ENCODE peak calls at places on chromosomes 11 and 22, in six cellular contexts. C, F, B, G, U and Y are unnamed samples.

GRCh38 chr11:75154646-75155569 is 4.0 kb downstream of the SLCO2B1 start:
- DNase-seq in U (no peak), F (no peak), G (no peak), C (no peak), B (no peak), Y (no peak)

GRCh38 chr11:32302826-32303225 is 132.5 kb downstream of the WT1 start:
- DNase-seq in C (no peak), B (no peak), F (no peak), G (no peak), U (no peak), Y (no peak)

GRCh38 chr11:97143463-97143862 is 753.6 kb downstream of the JRKL start:
- DNase-seq in C (no peak), U (no peak), G (no peak), F (no peak), B (no peak), Y (no peak)

GRCh38 chr11:112019066-112019465 is 6.1 kb upstream of the DLAT start:
- DNase-seq in U (no peak), G (no peak), B (no peak), F (no peak), C (no peak), Y (no peak)

GRCh38 chr22:42743501-42743991 is 22.9 kb upstream of the A4GALT start:
- DNase-seq in F (no peak), B (peak), U (peak), G (no peak), C (no peak), Y (peak)

GRCh38 chr11:102846292-102846691 is 2.9 kb upstream of the MMP3 start:
- DNase-seq in U (no peak), C (no peak), F (no peak), G (no peak), B (no peak), Y (no peak)

GRCh38 chr11:26621147-26621546 is 49.1 kb upstream of the MUC15 start:
- DNase-seq in G (no peak), U (peak), F (no peak), C (no peak), B (peak), Y (peak)

GRCh38 chr11:61846351-61846750 is 18.3 kb downstream of the FADS2 start:
- DNase-seq in F (no peak), U (no peak), C (no peak), B (no peak), G (no peak), Y (no peak)

GRCh38 chr11:944711-945470 is 19.2 kb downstream of the AP2A2 start:
- DNase-seq in U (peak), F (no peak), G (peak), B (peak), C (no peak), Y (peak)

GRCh38 chr22:44202261-44202789 is 21.6 kb downstream of the PARVG start:
- DNase-seq in C (no peak), B (peak), G (no peak), U (peak), F (no peak), Y (peak)

GRCh38 chr11:1890856-1891830 is 552 bp downstream of the PRR33 start:
- DNase-seq in B (no peak), F (no peak), U (no peak), G (peak), C (no peak), Y (no peak)

GRCh38 chr22:47943729-47944700 is 1181.6 kb downstream of the TBC1D22A start:
- DNase-seq in C (peak), G (no peak), B (no peak), U (no peak), F (peak), Y (no peak)

GRCh38 chr11:13278620-13279486 is 1.3 kb downstream of the BMAL1 start:
- DNase-seq in G (peak), U (no peak), B (no peak), C (no peak), F (no peak), Y (no peak)

GRCh38 chr11:17519486-17519885 is 24.7 kb downstream of the USH1C start:
- DNase-seq in C (no peak), F (no peak), B (no peak), G (no peak), U (no peak), Y (no peak)

GRCh38 chr22:31829505-31829904 is 75.7 kb downstream of the DEPDC5 start:
- DNase-seq in U (peak), C (peak), F (no peak), B (peak), G (no peak), Y (peak)

GRCh38 chr11:128862913-128863660 is 4.0 kb downstream of the KCNJ1 start:
- DNase-seq in C (no peak), G (no peak), U (peak), B (peak), F (no peak), Y (peak)

GRCh38 chr22:47151490-47151889 is 389.0 kb downstream of the TBC1D22A start:
- DNase-seq in U (peak), B (peak), F (no peak), C (no peak), G (no peak), Y (peak)

GRCh38 chr11:18046116-18046777 is at the start of gene TPH1:
- DNase-seq in F (no peak), G (peak), B (peak), C (no peak), U (peak), Y (peak)

GRCh38 chr11:61964941-61965282 is 2.5 kb downstream of the FTH1 start:
- DNase-seq in U (no peak), G (no peak), F (no peak), B (no peak), C (no peak), Y (no peak)

GRCh38 chr11:69468236-69468635 is 13.2 kb upstream of the LINC01488 start:
- DNase-seq in U (no peak), B (no peak), C (no peak), F (no peak), G (peak), Y (no peak)

GRCh38 chr11:16154715-16155396 is 201.5 kb downstream of the SOX6 start:
- DNase-seq in B (no peak), C (no peak), F (no peak), G (no peak), U (no peak), Y (peak)

GRCh38 chr11:120229451-120230424 is 10.2 kb upstream of the POU2F3 start:
- DNase-seq in C (peak), U (no peak), B (peak), G (no peak), F (no peak), Y (peak)

GRCh38 chr11:469684-470667 is 19.9 kb downstream of the PTDSS2 start:
- DNase-seq in C (no peak), F (no peak), U (peak), B (peak), G (peak), Y (peak)

GRCh38 chr11:69879734-69880005 is 60.5 kb upstream of the FGF3 start:
- DNase-seq in G (peak), F (no peak), C (no peak), B (no peak), U (no peak), Y (no peak)

GRCh38 chr22:17117400-17117799 is 3.8 kb downstream of the TMEM121B start:
- DNase-seq in F (no peak), G (no peak), U (no peak), B (no peak), C (no peak), Y (no peak)

GRCh38 chr22:20881231-20881630 is 22.4 kb downstream of the SNAP29 start:
- DNase-seq in U (no peak), F (no peak), C (no peak), G (no peak), B (no peak), Y (no peak)

GRCh38 chr11:64299847-64300648 is at the start of gene CATSPERZ:
- DNase-seq in B (no peak), U (no peak), C (no peak), F (no peak), G (no peak), Y (no peak)

GRCh38 chr22:22033803-22034468 is 51.3 kb upstream of the TOP3B start:
- DNase-seq in B (no peak), F (peak), U (no peak), C (no peak), G (no peak), Y (no peak)

GRCh38 chr11:106218096-106218495 is 140.6 kb downstream of the AASDHPPT start:
- DNase-seq in B (no peak), F (no peak), C (no peak), U (no peak), G (no peak), Y (no peak)

GRCh38 chr11:44727373-44728084 is 767 bp downstream of the TSPAN18 start:
- DNase-seq in B (peak), F (no peak), U (peak), C (peak), G (peak), Y (peak)

GRCh38 chr11:44726278-44727113 is at the start of gene TSPAN18:
- DNase-seq in F (no peak), U (no peak), C (peak), B (no peak), G (no peak), Y (no peak)

GRCh38 chr11:44728491-44728910 is 1.7 kb downstream of the TSPAN18 start:
- DNase-seq in C (no peak), G (no peak), B (no peak), F (no peak), U (no peak), Y (no peak)

GRCh38 chr11:44728085-44728410 is 1.3 kb downstream of the TSPAN18 start:
- DNase-seq in G (no peak), B (no peak), C (no peak), U (no peak), F (peak), Y (no peak)

DNA sequence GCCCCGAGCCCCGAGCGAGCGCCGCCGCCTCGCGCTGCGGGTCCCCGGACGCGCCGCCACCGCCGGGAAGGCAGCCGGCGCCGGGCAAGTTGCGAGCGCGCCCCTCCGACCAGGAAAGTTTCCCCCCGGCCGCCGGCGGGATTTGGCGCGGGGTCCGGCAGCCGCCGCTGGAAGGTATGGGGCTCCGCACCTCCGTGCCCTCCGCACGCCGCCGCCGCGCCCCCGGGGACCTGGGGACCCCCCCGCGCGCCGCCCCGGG is 281 bp downstream of the TSPAN18 start:
- DNase-seq in G (no peak), F (no peak), B (no peak), C (no peak), U (no peak), Y (no peak)
- H3K4me3 ChIP-seq in G (peak), F (peak), B (no peak), C (peak), U (peak), Y (no peak)

DNA sequence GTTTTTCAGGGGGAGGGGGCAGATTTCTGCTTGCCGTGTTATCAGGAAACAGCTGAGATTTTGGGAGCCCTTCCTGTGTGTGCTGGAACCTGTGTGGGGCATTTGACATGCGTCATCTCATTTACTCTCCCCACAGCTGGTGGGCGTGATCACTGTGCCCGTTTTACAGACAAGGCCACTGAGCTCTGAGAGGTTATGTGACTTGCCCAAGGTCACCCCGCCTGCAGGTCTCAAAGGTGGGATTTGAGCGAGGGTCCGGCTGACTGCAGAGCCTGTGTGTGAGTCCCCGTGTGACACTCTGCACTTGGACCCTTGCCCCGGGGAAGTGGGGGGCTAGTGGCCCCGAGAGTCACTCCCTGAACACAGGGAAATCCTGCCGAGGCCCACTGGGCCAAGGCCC is 48.5 kb upstream of the GCAT start:
- DNase-seq in F (no peak), C (no peak), B (no peak), U (no peak), G (no peak), Y (no peak)
- TF ChIP-seq CTCF in F (no peak), C (no peak), B (no peak), U (no peak), G (no peak), Y (no peak)

GRCh38 chr22:45311033-45311531 is 1.3 kb downstream of the FAM118A start:
- DNase-seq in C (no peak), U (no peak), F (no peak), G (peak), B (no peak), Y (no peak)
- H3K4me3 ChIP-seq in C (peak), U (peak), F (peak), G (peak), B (peak), Y (peak)

DNA sequence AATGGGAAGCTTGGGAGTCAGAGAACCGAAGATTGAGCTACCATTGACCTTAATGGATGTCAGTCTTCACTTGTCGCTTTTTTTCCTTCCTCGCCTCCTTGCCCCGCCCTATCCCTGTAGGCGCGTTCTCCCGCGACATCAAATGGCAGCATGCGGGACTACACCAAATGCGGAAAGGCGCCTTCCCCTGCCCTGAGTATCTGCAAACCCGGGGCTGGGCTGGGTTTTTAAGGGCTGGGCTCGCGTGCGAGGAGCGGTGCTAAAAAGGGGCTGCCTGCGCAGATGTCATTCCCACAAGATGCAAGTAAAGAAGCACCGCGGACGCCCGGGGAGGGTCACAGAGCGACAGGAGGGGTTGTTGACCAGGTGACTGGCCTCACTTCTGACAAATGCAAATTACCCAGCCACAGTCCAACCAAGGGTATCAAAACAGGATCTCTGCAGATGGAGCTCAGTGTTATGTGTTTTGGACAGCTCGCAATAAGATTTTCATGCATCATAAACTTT is 4.7 kb upstream of the FAM111B start:
- DNase-seq in F (no peak), C (peak), B (peak), U (peak), G (peak), Y (peak)
- TF ChIP-seq CTCF in F (no peak), C (peak), B (peak), U (peak), G (peak), Y (peak)

DNA sequence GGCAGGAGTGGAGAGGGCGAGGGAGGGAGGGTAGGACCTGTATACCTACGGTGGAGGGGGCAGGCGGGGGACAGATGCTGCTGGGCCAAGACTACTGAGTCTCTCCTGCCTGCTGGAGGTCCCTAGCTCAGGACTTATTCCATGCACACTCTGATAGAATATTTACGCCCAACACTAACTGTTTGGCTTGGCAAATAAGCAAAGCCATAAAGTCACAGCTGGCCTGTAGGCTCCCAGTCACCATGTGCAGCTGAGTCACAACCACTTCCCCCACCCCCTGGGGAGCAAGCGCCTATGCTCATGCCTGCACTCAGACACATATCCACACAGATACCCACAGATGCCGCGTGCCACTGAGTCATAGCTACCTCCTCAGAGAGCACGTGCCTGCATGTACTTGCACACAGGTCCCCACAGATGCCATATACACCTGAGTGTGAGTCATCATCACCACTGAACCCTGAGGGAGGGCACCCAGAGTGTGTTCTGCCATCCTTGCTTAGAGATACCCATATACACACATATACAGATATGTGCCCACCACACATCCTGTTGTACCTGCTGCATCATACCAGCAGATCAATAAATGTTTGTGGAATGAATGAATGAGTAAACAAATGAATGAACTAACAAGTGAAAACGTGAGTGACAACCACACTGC is 95.8 kb downstream of the SWAP70 start:
- DNase-seq in C (peak), G (peak), B (peak), U (peak), F (peak), Y (peak)
- H3K4me3 ChIP-seq in C (peak), G (no peak), B (no peak), U (peak), F (peak), Y (no peak)